ENCODE peak calls at places on chromosome X, in nine cellular contexts. H is Karpas-422, K is neuronal stem cell, I is pancreas, L is right atrium auricular region, G is OCI-LY7, X is SJSA1, Y is DND-41, P is astrocyte. M is an unnamed sample.

GRCh38 chrX:9847071-9847470 is 60.8 kb downstream of the SHROOM2 start:
- DNase-seq in K (no peak), X (peak), L (no peak), I (no peak), P (peak), G (no peak), H (no peak), Y (no peak), M (no peak)

GRCh38 chrX:77937291-77937690 is 26.8 kb downstream of the ATP7A start:
- DNase-seq in K (no peak), L (no peak), I (no peak), G (no peak), H (no peak), X (peak), Y (no peak), P (peak), M (no peak)

GRCh38 chrX:18548996-18549395 is 122.9 kb downstream of the RS1 start:
- DNase-seq in G (no peak), I (no peak), L (no peak), P (peak), X (no peak), H (no peak), Y (no peak), K (no peak), M (no peak)

GRCh38 chrX:11352296-11352741 is 59.1 kb downstream of the AMELX start:
- DNase-seq in L (no peak), Y (no peak), X (no peak), P (no peak), H (no peak), K (no peak), G (no peak), I (no peak), M (no peak)

GRCh38 chrX:151973851-151974335 is 583 bp downstream of the GABRE start:
- DNase-seq in P (no peak), K (no peak), I (peak), X (peak), G (no peak), L (no peak), H (no peak), Y (no peak), M (no peak)

GRCh38 chrX:9342581-9343051 is 122.2 kb upstream of the TBL1X start:
- DNase-seq in Y (peak), X (peak), L (peak), K (peak), G (no peak), I (peak), P (peak), H (peak), M (peak)

GRCh38 chrX:125710403-125711062 is 390.9 kb downstream of the TEX13C start:
- DNase-seq in X (no peak), G (no peak), P (no peak), Y (no peak), L (no peak), K (peak), I (no peak), H (no peak), M (no peak)

GRCh38 chrX:123975180-123975579 is 13.7 kb downstream of the STAG2 start:
- DNase-seq in K (no peak), Y (no peak), P (peak), H (no peak), L (no peak), X (no peak), G (no peak), I (no peak), M (no peak)

GRCh38 chrX:82757614-82758013 is 750.5 kb upstream of the POU3F4 start:
- DNase-seq in P (no peak), X (peak), Y (no peak), I (no peak), H (no peak), K (no peak), G (no peak), L (no peak), M (no peak)

GRCh38 chrX:13283968-13284914 is 35.6 kb downstream of the ATXN3L start:
- DNase-seq in Y (no peak), L (no peak), G (no peak), H (no peak), I (no peak), K (no peak), P (peak), X (peak), M (no peak)

GRCh38 chrX:18701621-18702361 is 5.7 kb upstream of the PPEF1 start:
- DNase-seq in G (no peak), H (no peak), P (peak), Y (no peak), I (peak), L (no peak), X (peak), K (no peak), M (no peak)

GRCh38 chrX:153879741-153880439 is 6.1 kb downstream of the L1CAM start:
- DNase-seq in G (no peak), X (no peak), H (no peak), I (no peak), K (no peak), L (no peak), Y (no peak), P (no peak), M (no peak)

GRCh38 chrX:153944140-153944799 is at the start of gene RENBP:
- DNase-seq in I (no peak), P (no peak), L (no peak), G (peak), Y (peak), H (no peak), K (no peak), X (no peak), M (no peak)

GRCh38 chrX:119757979-119758681 is at the start of gene SOWAHD:
- DNase-seq in I (peak), X (no peak), K (no peak), G (peak), P (no peak), H (no peak), Y (no peak), L (no peak), M (peak)

GRCh38 chrX:39691724-39692123 is 406.0 kb downstream of the BCOR start:
- DNase-seq in L (no peak), P (no peak), I (no peak), K (no peak), G (no peak), H (no peak), Y (no peak), X (no peak), M (no peak)

GRCh38 chrX:39848243-39848642 is 249.5 kb downstream of the BCOR start:
- DNase-seq in L (no peak), P (peak), G (no peak), I (no peak), Y (no peak), K (no peak), H (no peak), X (no peak), M (no peak)

GRCh38 chrX:97860206-97860605 is 976.5 kb downstream of the RPA4 start:
- DNase-seq in H (no peak), P (peak), I (no peak), L (no peak), G (no peak), X (no peak), Y (no peak), K (peak), M (no peak)

GRCh38 chrX:11257711-11258110 is 35.5 kb upstream of the AMELX start:
- DNase-seq in P (no peak), X (no peak), G (no peak), L (no peak), H (no peak), Y (no peak), I (no peak), K (no peak), M (no peak)

GRCh38 chrX:65750674-65751469 is 83.4 kb downstream of the MSN start:
- DNase-seq in I (no peak), G (no peak), Y (peak), X (no peak), P (no peak), H (no peak), K (no peak), L (no peak), M (peak)

GRCh38 chrX:142001934-142002333 is 98.2 kb downstream of the MAGEC1 start:
- DNase-seq in Y (no peak), L (no peak), I (no peak), G (no peak), K (no peak), P (no peak), H (no peak), X (no peak), M (no peak)

GRCh38 chrX:13366698-13367097 is 46.8 kb upstream of the ATXN3L start:
- DNase-seq in H (no peak), G (no peak), I (no peak), X (no peak), K (no peak), P (no peak), Y (no peak), L (no peak), M (no peak)

GRCh38 chrX:133419911-133420310 is 4.6 kb upstream of the GPC4 start:
- DNase-seq in I (no peak), G (no peak), K (no peak), L (no peak), X (no peak), H (no peak), P (no peak), Y (no peak), M (no peak)

GRCh38 chrX:150961631-150962030 is 21.5 kb upstream of the HMGB3 start:
- DNase-seq in H (no peak), P (no peak), L (no peak), G (no peak), K (no peak), X (no peak), Y (no peak), I (no peak), M (no peak)

GRCh38 chrX:53357799-53358530 is 64.5 kb downstream of the SMC1A start:
- DNase-seq in X (no peak), H (no peak), K (peak), P (peak), I (no peak), L (no peak), G (no peak), Y (no peak), M (no peak)

GRCh38 chrX:11566158-11566557 is 99.6 kb downstream of the ARHGAP6 start:
- DNase-seq in G (no peak), Y (no peak), X (peak), L (no peak), I (no peak), H (no peak), P (no peak), K (no peak), M (no peak)

GRCh38 chrX:2908125-2908685 is 20.9 kb downstream of the ARSD start:
- DNase-seq in L (no peak), I (no peak), H (no peak), K (no peak), G (no peak), X (no peak), P (no peak), Y (no peak), M (no peak)

GRCh38 chrX:69080912-69081465 is 84.3 kb downstream of the PJA1 start:
- DNase-seq in G (no peak), X (no peak), L (no peak), H (no peak), P (no peak), Y (no peak), I (no peak), K (no peak), M (no peak)

GRCh38 chrX:4547218-4547836 is 833.9 kb upstream of the PRKX start:
- DNase-seq in X (peak), H (peak), G (peak), K (peak), L (peak), P (peak), I (peak), Y (peak), M (peak)

GRCh38 chrX:84611843-84612636 is 109.8 kb upstream of the HDX start:
- DNase-seq in Y (no peak), H (no peak), X (no peak), G (no peak), L (no peak), P (no peak), K (no peak), I (no peak), M (no peak)

GRCh38 chrX:146396409-146396808 is 413.2 kb upstream of the CXorf51B start:
- DNase-seq in X (no peak), G (no peak), H (no peak), Y (no peak), K (no peak), P (no peak), L (no peak), I (no peak), M (no peak)

GRCh38 chrX:112642349-112642748 is 37.4 kb downstream of the LHFPL1 start:
- DNase-seq in G (peak), P (peak), K (peak), H (peak), I (no peak), Y (peak), L (no peak), X (peak), M (peak)

GRCh38 chrX:49001521-49002090 is 458 bp downstream of the GRIPAP1 start:
- DNase-seq in I (no peak), Y (peak), H (peak), X (no peak), K (peak), G (peak), P (peak), L (no peak), M (peak)

GRCh38 chrX:136209016-136209738 is 42.0 kb downstream of the MAP7D3 start:
- DNase-seq in G (no peak), H (peak), Y (peak), P (peak), I (no peak), L (no peak), X (peak), K (no peak), M (peak)

GRCh38 chrX:120022763-120023162 is 54.7 kb downstream of the RHOXF2B start:
- DNase-seq in P (no peak), G (no peak), L (no peak), K (no peak), H (no peak), Y (no peak), I (no peak), X (no peak), M (no peak)

GRCh38 chrX:55026840-55027239 is 3.9 kb downstream of the ALAS2 start:
- DNase-seq in K (no peak), I (no peak), H (no peak), X (no peak), L (no peak), Y (no peak), G (no peak), P (no peak), M (no peak)

GRCh38 chrX:55030490-55031285 is at the start of gene ALAS2:
- DNase-seq in P (no peak), G (no peak), K (no peak), X (no peak), H (no peak), I (no peak), L (no peak), Y (no peak), M (no peak)

GRCh38 chrX:55028040-55028439 is 2.7 kb downstream of the ALAS2 start:
- DNase-seq in K (no peak), G (no peak), L (no peak), H (no peak), Y (no peak), X (no peak), I (no peak), P (no peak), M (no peak)

GRCh38 chrX:55026143-55026542 is 4.6 kb downstream of the ALAS2 start:
- DNase-seq in G (no peak), H (no peak), I (no peak), X (no peak), L (no peak), Y (no peak), P (peak), K (no peak), M (no peak)
- H3K27ac ChIP-seq in G (no peak), H (no peak), I (no peak), X (no peak), L (no peak), Y (no peak), P (no peak), K (no peak), M (no peak)

GRCh38 chrX:16825306-16826035 is 39.2 kb downstream of the TXLNG start:
- DNase-seq in X (peak), P (peak), H (no peak), K (no peak), L (no peak), I (no peak), G (no peak), Y (no peak), M (no peak)

GRCh38 chrX:16832301-16832700 is 37.9 kb downstream of the RBBP7 start:
- DNase-seq in Y (no peak), G (no peak), L (no peak), I (no peak), K (no peak), X (no peak), H (no peak), P (peak), M (no peak)

GRCh38 chrX:16827225-16827624 is 41.0 kb downstream of the TXLNG start:
- DNase-seq in G (no peak), H (no peak), X (no peak), L (no peak), K (no peak), Y (no peak), I (no peak), P (peak), M (no peak)

GRCh38 chrX:16826207-16826606 is 39.9 kb downstream of the TXLNG start:
- DNase-seq in H (peak), X (peak), P (peak), L (no peak), I (no peak), K (no peak), G (peak), Y (no peak), M (no peak)

GRCh38 chrX:16828126-16828908 is 41.8 kb downstream of the RBBP7 start:
- DNase-seq in G (no peak), X (no peak), P (peak), Y (no peak), I (no peak), H (no peak), K (no peak), L (no peak), M (no peak)
- H3K27ac ChIP-seq in G (no peak), X (no peak), P (peak), Y (no peak), I (peak), H (no peak), K (no peak), L (peak), M (no peak)

DNA sequence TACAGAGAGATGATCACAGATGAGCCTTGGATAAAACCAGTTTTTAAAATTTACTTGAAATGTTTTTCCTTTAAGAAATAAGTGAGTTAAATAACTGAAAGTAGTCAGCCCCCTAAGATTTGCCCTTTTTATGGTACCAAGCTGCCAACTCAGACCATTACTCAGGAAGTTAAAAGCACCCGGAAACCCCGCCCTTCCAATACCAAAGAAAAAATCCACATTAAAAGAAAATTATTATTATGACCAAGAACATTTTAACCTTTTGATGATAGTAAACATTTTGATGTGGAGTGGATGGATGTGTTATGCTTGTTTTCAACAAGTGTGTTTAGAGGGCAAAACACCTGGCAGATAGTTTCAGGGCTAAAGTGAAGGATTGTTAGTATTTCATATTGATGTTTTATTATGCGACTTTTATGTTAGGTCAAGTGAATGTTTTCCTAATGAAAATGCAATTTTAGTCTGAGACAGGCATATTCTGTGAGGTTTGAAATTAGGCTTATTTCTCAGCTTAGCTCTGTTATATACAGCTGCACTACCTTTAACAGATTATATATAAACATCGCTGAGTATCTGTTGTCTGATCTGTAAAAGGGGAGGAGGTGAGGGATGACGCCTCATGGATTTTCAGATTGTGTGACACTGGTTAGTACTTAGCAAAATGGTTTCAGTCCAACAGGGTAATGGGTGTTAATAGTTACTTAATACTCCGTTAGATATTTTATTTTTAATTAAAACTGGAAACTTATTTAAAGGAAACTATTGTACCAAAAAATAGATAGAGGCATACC is 89.0 kb downstream of the KDM6A start:
- DNase-seq in Y (no peak), P (no peak), H (no peak), K (no peak), L (no peak), I (no peak), G (no peak), X (no peak), M (no peak)
- H3K27ac ChIP-seq in Y (no peak), P (no peak), H (no peak), K (no peak), L (no peak), I (no peak), G (no peak), X (no peak), M (no peak)

GRCh38 chrX:23525531-23525930 is 141.8 kb upstream of the PRDX4 start:
- DNase-seq in X (no peak), P (no peak), H (no peak), G (no peak), K (no peak), Y (no peak), L (no peak), I (no peak), M (no peak)

GRCh38 chrX:23524467-23524866 is 142.8 kb upstream of the PRDX4 start:
- DNase-seq in G (no peak), X (no peak), L (no peak), P (no peak), I (no peak), K (no peak), Y (no peak), H (no peak), M (no peak)
- H3K27ac ChIP-seq in G (no peak), X (no peak), L (no peak), P (no peak), I (no peak), K (no peak), Y (no peak), H (no peak), M (no peak)

GRCh38 chrX:43744284-43744683 is 88.2 kb downstream of the MAOA start:
- DNase-seq in I (no peak), X (no peak), L (no peak), P (no peak), K (no peak), Y (no peak), G (no peak), H (no peak), M (no peak)
- H3K27ac ChIP-seq in I (no peak), X (no peak), L (no peak), P (no peak), K (no peak), Y (no peak), G (no peak), H (no peak), M (no peak)

GRCh38 chrX:20263474-20263873 is 3.2 kb downstream of the RPS6KA3 start:
- DNase-seq in Y (no peak), H (peak), G (peak), X (peak), I (no peak), L (no peak), K (no peak), P (peak), M (no peak)
- H3K27ac ChIP-seq in Y (peak), H (peak), G (peak), X (peak), I (no peak), L (no peak), K (no peak), P (peak), M (peak)

DNA sequence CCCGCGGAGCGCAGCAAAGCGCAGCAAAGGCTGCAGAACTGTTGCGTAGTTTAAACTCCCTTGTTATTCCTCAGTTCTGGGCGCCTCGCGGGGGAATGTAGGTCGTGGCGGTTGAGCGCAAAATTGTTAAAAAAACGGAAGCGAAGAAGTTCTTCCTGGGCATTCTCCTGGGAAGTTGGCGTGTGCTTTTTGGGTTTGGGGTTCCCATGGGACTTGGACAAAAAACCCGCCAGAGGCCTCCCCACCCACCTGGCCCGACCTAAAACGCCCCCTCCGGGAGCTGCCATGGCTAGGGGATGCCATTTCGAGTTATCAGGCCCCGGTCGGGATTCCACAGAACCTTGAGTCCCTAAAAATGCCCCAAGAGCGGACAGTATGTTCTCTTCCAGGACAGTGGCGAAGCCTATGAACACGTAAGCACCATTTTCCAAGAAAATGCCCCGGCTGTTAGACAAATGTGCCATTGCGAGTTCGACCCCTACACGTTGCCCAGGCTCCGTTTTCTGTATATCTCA is 8.9 kb downstream of the ZIC3 start:
- DNase-seq in K (no peak), G (no peak), Y (no peak), X (no peak), L (no peak), P (no peak), H (no peak), I (no peak), M (no peak)
- H3K27ac ChIP-seq in K (peak), G (no peak), Y (no peak), X (no peak), L (no peak), P (no peak), H (no peak), I (no peak), M (no peak)

M was measured in naive thymus-derived CD4-positive, alpha-beta T cell.